ENCODE peak calls at places on chromosome 11, in ten cellular contexts. Z is IMR-90, C is cardiac fibroblast, F is AG09309, E is spleen, A is tibial artery, Q is OCI-LY7, T is tibial nerve, I is mammary epithelial cell, P is colonic mucosa. L is an unnamed sample.

GRCh38 chr11:11243790-11244469 is 109.1 kb downstream of the CSNK2A3 start:
- DNase-seq in C (peak), F (no peak), Z (no peak), Q (peak), I (peak), E (no peak), A (peak), T (no peak), P (no peak), L (no peak)

GRCh38 chr11:111645657-111646316 is 43.5 kb downstream of the SIK2 start:
- DNase-seq in Q (no peak), A (no peak), I (no peak), F (no peak), E (no peak), P (no peak), Z (no peak), T (no peak), C (no peak), L (no peak)

GRCh38 chr11:26344647-26345046 is 12.7 kb downstream of the ANO3 start:
- DNase-seq in Q (no peak), E (no peak), A (no peak), P (no peak), F (no peak), T (no peak), C (peak), Z (no peak), I (no peak), L (no peak)

GRCh38 chr11:62487698-62488551 is 58.7 kb downstream of the AHNAK start:
- DNase-seq in C (no peak), E (no peak), Q (no peak), F (no peak), A (no peak), T (peak), P (no peak), I (no peak), Z (no peak), L (no peak)

GRCh38 chr11:19345848-19346681 is 105.3 kb upstream of the E2F8 start:
- DNase-seq in Z (no peak), C (peak), T (no peak), A (no peak), Q (peak), P (no peak), E (peak), I (no peak), F (no peak), L (no peak)

GRCh38 chr11:83310718-83311117 is 24.6 kb upstream of the CCDC90B start:
- DNase-seq in P (no peak), I (no peak), A (no peak), E (no peak), T (no peak), Z (no peak), F (no peak), C (no peak), Q (no peak), L (no peak)

GRCh38 chr11:85787809-85788805 is 22.8 kb downstream of the SYTL2 start:
- DNase-seq in E (no peak), I (peak), T (no peak), C (no peak), F (no peak), A (no peak), P (peak), Z (peak), Q (no peak), L (no peak)

GRCh38 chr11:16924462-16924825 is 89.8 kb downstream of the PLEKHA7 start:
- DNase-seq in C (no peak), I (no peak), A (no peak), P (peak), Z (no peak), E (no peak), F (no peak), Q (no peak), T (no peak), L (no peak)

GRCh38 chr11:88229303-88229702 is 54.1 kb upstream of the RAB38 start:
- DNase-seq in T (no peak), E (no peak), C (no peak), A (no peak), F (no peak), Z (no peak), I (no peak), Q (no peak), P (no peak), L (no peak)

GRCh38 chr11:30919389-30920172 is 333.4 kb upstream of the MPPED2 start:
- DNase-seq in Q (no peak), C (no peak), I (no peak), T (no peak), Z (peak), A (no peak), F (no peak), E (no peak), P (no peak), L (no peak)

GRCh38 chr11:98940913-98941312 is 79.8 kb upstream of the CNTN5 start:
- DNase-seq in Z (no peak), Q (no peak), P (no peak), T (no peak), C (no peak), I (no peak), A (no peak), F (no peak), E (no peak), L (no peak)

GRCh38 chr11:44578279-44578678 is 12.8 kb downstream of the CD82 start:
- DNase-seq in A (no peak), F (no peak), C (no peak), I (no peak), P (no peak), Z (no peak), T (no peak), Q (no peak), E (no peak), L (no peak)

GRCh38 chr11:17952487-17952886 is 60.4 kb downstream of the SERGEF start:
- DNase-seq in F (no peak), P (no peak), T (no peak), Q (no peak), Z (no peak), C (no peak), E (no peak), I (no peak), A (no peak), L (no peak)

GRCh38 chr11:2779981-2780849 is 80.4 kb upstream of the KCNQ1OT1 start:
- DNase-seq in I (no peak), Z (no peak), E (peak), C (peak), A (peak), T (peak), P (peak), Q (no peak), F (no peak), L (peak)

GRCh38 chr11:102831128-102831708 is 12.2 kb downstream of the MMP3 start:
- DNase-seq in T (peak), F (no peak), E (no peak), A (no peak), Q (no peak), P (peak), I (no peak), Z (peak), C (peak), L (peak)

GRCh38 chr11:124865902-124866851 is 945 bp downstream of the ROBO3 start:
- DNase-seq in C (peak), Q (no peak), F (no peak), Z (peak), T (no peak), E (peak), A (no peak), I (no peak), P (peak), L (peak)

GRCh38 chr11:35974878-35975578 is 31.2 kb downstream of the LDLRAD3 start:
- DNase-seq in E (no peak), I (no peak), F (no peak), C (no peak), T (no peak), Z (no peak), A (no peak), P (no peak), Q (no peak), L (no peak)

GRCh38 chr11:72113170-72113808 is 794 bp upstream of the ANAPC15 start:
- DNase-seq in A (no peak), Z (peak), C (no peak), F (no peak), Q (no peak), P (no peak), I (peak), T (no peak), E (no peak), L (no peak)

GRCh38 chr11:2477254-2477653 is 32.4 kb downstream of the KCNQ1 start:
- DNase-seq in A (no peak), T (no peak), I (no peak), F (no peak), P (no peak), C (no peak), E (no peak), Q (no peak), Z (no peak), L (no peak)

GRCh38 chr11:103079833-103080232 is 12.1 kb downstream of the DCUN1D5 start:
- DNase-seq in F (no peak), Q (no peak), A (no peak), T (no peak), P (no peak), E (no peak), C (peak), Z (peak), I (peak), L (no peak)

GRCh38 chr11:123549901-123550619 is 104.4 kb downstream of the SCN3B start:
- DNase-seq in Q (no peak), E (no peak), Z (peak), P (no peak), A (no peak), C (no peak), F (no peak), T (no peak), I (no peak), L (no peak)

GRCh38 chr11:8715501-8715900 is 32.9 kb downstream of the RPL27A start:
- DNase-seq in F (no peak), T (peak), P (no peak), A (no peak), Q (no peak), I (no peak), Z (no peak), E (no peak), C (no peak), L (no peak)

GRCh38 chr11:129144256-129144655 is 47.9 kb downstream of the ARHGAP32 start:
- DNase-seq in F (no peak), Z (no peak), C (peak), I (no peak), T (no peak), A (no peak), Q (no peak), P (no peak), E (no peak), L (no peak)

GRCh38 chr11:36010010-36010740 is 66.3 kb downstream of the LDLRAD3 start:
- DNase-seq in Z (peak), A (no peak), C (peak), T (no peak), F (no peak), P (no peak), Q (no peak), E (no peak), I (peak), L (no peak)

GRCh38 chr11:135027461-135027860 is 615.4 kb upstream of the B3GAT1 start:
- DNase-seq in P (no peak), T (no peak), C (peak), Q (peak), E (no peak), A (no peak), I (peak), F (no peak), Z (peak), L (no peak)

GRCh38 chr11:36131719-36132349 is 157.4 kb downstream of the COMMD9 start:
- DNase-seq in Z (peak), C (peak), T (peak), P (peak), F (no peak), A (peak), Q (peak), I (no peak), E (no peak), L (no peak)

GRCh38 chr11:30879322-30880020 is 293.3 kb upstream of the MPPED2 start:
- DNase-seq in C (peak), P (peak), Z (no peak), A (no peak), F (no peak), E (no peak), I (no peak), T (no peak), Q (no peak), L (no peak)

GRCh38 chr11:12249590-12250260 is 127.6 kb upstream of the PARVA start:
- DNase-seq in Q (no peak), C (peak), I (no peak), F (no peak), T (no peak), E (no peak), Z (no peak), A (no peak), P (peak), L (no peak)

GRCh38 chr11:30513087-30513486 is 73.1 kb downstream of the MPPED2 start:
- DNase-seq in A (no peak), T (no peak), P (no peak), C (no peak), E (no peak), I (no peak), Z (no peak), Q (no peak), F (no peak), L (no peak)

GRCh38 chr11:108654994-108655631 is 9.8 kb upstream of the DDX10 start:
- DNase-seq in I (peak), F (no peak), Z (peak), T (no peak), C (peak), E (no peak), P (peak), Q (peak), A (no peak), L (no peak)

GRCh38 chr11:35118906-35119305 is 20.1 kb upstream of the CD44 start:
- DNase-seq in Q (peak), E (no peak), T (no peak), F (no peak), P (no peak), I (no peak), A (no peak), C (no peak), Z (no peak), L (no peak)

DNA sequence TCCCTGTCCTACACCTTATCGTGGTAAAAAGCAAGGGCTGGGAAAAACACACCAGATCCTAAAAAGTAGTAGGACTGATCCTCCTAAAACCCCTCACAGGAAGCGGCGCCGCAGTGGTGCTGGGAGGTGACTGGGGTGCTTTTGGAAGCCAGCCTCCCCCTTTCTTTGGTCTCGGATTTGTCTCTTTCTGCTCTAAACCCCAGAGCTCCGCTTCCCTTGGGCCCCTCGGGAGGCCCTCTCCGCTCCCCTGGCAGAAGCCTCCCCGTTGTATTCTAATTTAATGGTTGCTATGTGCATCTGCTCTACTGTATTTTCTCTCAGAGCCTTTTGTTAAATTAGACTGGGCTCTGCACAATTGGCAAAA is 587.8 kb downstream of the OPCML start:
- DNase-seq in T (no peak), Z (no peak), E (no peak), Q (no peak), A (no peak), C (no peak), P (no peak), I (no peak), F (no peak), L (no peak)
- H3K4me3 ChIP-seq in T (no peak), Z (no peak), E (no peak), Q (no peak), A (no peak), C (no peak), P (no peak), I (no peak), F (no peak), L (no peak)

GRCh38 chr11:47186076-47186936 is at the start of gene PACSIN3:
- DNase-seq in E (peak), A (no peak), P (peak), I (peak), T (no peak), Q (no peak), C (peak), F (no peak), Z (peak), L (no peak)
- TF ChIP-seq CTCF in E (peak), A (no peak), P (no peak), I (no peak), T (no peak), Q (no peak), C (no peak), F (no peak), Z (no peak), L (no peak)

GRCh38 chr11:120239713-120240640 is at the start of gene POU2F3:
- DNase-seq in C (no peak), E (peak), Z (no peak), I (no peak), F (no peak), T (no peak), Q (no peak), P (no peak), A (no peak), L (no peak)
- H3K4me3 ChIP-seq in C (no peak), E (no peak), Z (no peak), I (no peak), F (no peak), T (no peak), Q (no peak), P (no peak), A (no peak), L (peak)

GRCh38 chr11:63904743-63905142 is 12.2 kb downstream of the RCOR2 start:
- DNase-seq in I (no peak), Z (no peak), Q (no peak), E (no peak), A (no peak), P (no peak), C (no peak), F (no peak), T (no peak), L (no peak)

GRCh38 chr11:63905179-63905578 is 11.8 kb downstream of the RCOR2 start:
- DNase-seq in A (peak), T (no peak), Q (no peak), C (no peak), I (no peak), Z (peak), P (no peak), F (no peak), E (no peak), L (no peak)

GRCh38 chr11:63897459-63898156 is 19.4 kb downstream of the RCOR2 start:
- DNase-seq in Q (no peak), C (no peak), I (no peak), T (no peak), Z (no peak), E (no peak), P (no peak), F (no peak), A (no peak), L (no peak)

GRCh38 chr11:63903884-63904283 is 13.1 kb downstream of the RCOR2 start:
- DNase-seq in Z (no peak), T (no peak), Q (no peak), C (no peak), F (no peak), A (no peak), E (no peak), I (no peak), P (no peak), L (no peak)

DNA sequence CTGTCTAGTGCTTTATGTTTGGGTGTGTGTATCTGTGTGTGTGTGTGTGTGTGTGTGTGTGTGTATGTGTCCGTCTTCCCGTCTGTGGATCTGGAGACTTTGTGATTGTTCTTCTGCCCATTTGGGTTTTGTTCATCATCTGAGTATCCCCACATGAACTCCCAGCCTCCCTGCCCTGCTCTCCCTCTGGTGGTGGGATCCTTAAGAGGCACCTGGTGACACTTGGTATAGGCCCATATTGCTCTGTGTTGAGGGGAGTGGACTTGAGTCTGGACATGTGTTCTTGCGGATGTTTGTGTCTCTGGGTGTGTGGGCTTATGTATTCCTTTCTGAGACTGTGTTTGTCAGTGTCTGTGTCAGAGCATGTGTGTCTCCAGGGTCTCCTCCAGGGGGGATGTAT is 15.3 kb downstream of the RCOR2 start:
- DNase-seq in Z (peak), T (no peak), E (no peak), Q (no peak), C (peak), P (no peak), F (no peak), A (no peak), I (no peak), L (no peak)
- TF ChIP-seq CTCF in Z (peak), T (no peak), E (no peak), Q (peak), C (peak), P (no peak), F (peak), A (no peak), I (peak), L (no peak)

GRCh38 chr11:47393163-47394049 is 15.0 kb upstream of the SLC39A13 start:
- DNase-seq in P (no peak), E (peak), Z (peak), A (peak), C (peak), Q (no peak), T (no peak), I (no peak), F (no peak), L (no peak)
- H3K4me3 ChIP-seq in P (no peak), E (no peak), Z (no peak), A (no peak), C (no peak), Q (peak), T (no peak), I (no peak), F (no peak), L (no peak)

DNA sequence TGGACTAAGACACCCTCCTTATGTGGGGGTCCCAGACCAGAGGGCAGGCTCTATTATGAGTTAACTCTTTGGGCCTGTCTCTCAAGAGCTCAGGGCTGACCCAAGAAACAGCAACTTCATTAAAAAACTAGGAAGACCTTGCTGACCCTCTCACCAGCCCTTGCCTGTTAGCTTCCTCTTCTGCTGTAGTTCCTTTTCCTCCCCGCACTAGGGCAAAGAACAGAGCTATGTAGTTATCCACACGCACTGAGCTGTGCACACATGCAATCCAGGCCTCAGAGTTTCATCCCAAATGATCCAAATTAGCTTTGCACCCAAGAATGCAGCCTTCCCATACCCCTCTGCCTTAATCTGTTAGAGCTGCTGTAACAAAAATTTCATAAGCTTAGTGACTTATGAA is 539.6 kb upstream of the CADM1 start:
- DNase-seq in I (no peak), C (no peak), P (no peak), E (no peak), A (no peak), Z (no peak), T (no peak), Q (no peak), F (no peak), L (no peak)
- TF ChIP-seq CTCF in I (no peak), C (no peak), P (no peak), E (no peak), A (no peak), Z (no peak), T (no peak), Q (no peak), F (no peak), L (no peak)

DNA sequence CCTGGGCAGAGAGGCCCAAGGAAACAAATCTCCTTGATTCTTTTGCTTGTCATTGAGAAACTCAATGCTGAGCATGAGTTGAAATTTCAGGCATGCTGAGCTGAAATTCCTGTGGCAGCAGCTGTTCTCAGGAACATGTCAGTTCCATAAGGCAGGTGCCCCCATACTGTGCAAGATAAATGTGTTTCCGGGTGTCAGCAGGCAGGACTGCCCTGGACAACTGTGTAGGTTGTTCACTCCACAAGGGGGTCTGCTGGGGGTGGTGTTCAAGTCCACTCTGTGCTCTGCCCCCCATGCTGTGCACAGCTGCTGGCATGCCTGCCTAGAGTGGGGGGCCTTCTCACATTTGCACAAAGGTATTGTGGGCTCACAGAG is 133.7 kb downstream of the CTTN start:
- DNase-seq in I (no peak), Q (no peak), C (no peak), F (no peak), Z (peak), P (no peak), E (peak), T (no peak), A (no peak), L (no peak)
- H3K4me3 ChIP-seq in I (no peak), Q (no peak), C (no peak), F (no peak), Z (no peak), P (no peak), E (no peak), T (no peak), A (no peak), L (no peak)

GRCh38 chr11:97557399-97557798 is 1167.6 kb downstream of the JRKL start:
- DNase-seq in F (no peak), E (no peak), Z (no peak), I (no peak), T (no peak), P (no peak), Q (no peak), C (peak), A (no peak), L (no peak)
- TF ChIP-seq CTCF in F (no peak), E (no peak), Z (no peak), I (peak), T (no peak), P (no peak), Q (no peak), C (peak), A (no peak), L (no peak)

L was measured in lower leg skin.